ENCODE peak calls at places on chromosomes 13 and 19, in five cellular contexts. One of them, this sample, is unnamed.

GRCh38 chr19:18049390-18049789 is 37.3 kb downstream of the IL12RB1 start:
- DNase-seq in cardiac muscle cell: no peak
- DNase-seq in left lung: peak; percentile 85
- DNase-seq in WERI-Rb-1: no peak
- DNase-seq in IMR-90: peak; percentile 25
- DNase-seq in this sample: no peak

GRCh38 chr13:94711561-94712286 is 621 bp downstream of the SOX21 start:
- DNase-seq in cardiac muscle cell: no peak
- DNase-seq in left lung: peak; percentile 81
- DNase-seq in WERI-Rb-1: peak; percentile 58
- DNase-seq in IMR-90: no peak
- DNase-seq in this sample: no peak

GRCh38 chr19:47225746-47226425 is 5.1 kb downstream of the BBC3 start:
- DNase-seq in cardiac muscle cell: peak; percentile 96
- DNase-seq in left lung: peak; percentile 96
- DNase-seq in WERI-Rb-1: peak; percentile 82
- DNase-seq in IMR-90: peak; percentile 84
- DNase-seq in this sample: peak; percentile 88

GRCh38 chr19:30602661-30603322 is 230.6 kb downstream of the ZNF536 start:
- DNase-seq in cardiac muscle cell: no peak
- DNase-seq in left lung: no peak
- DNase-seq in WERI-Rb-1: peak; percentile 88
- DNase-seq in IMR-90: no peak
- DNase-seq in this sample: no peak

GRCh38 chr19:49272204-49272603 is 52.8 kb downstream of the SLC6A16 start:
- DNase-seq in cardiac muscle cell: no peak
- DNase-seq in left lung: no peak
- DNase-seq in WERI-Rb-1: no peak
- DNase-seq in IMR-90: peak; percentile 57
- DNase-seq in this sample: no peak

GRCh38 chr13:97329331-97329730 is 104.6 kb upstream of the RAP2A start:
- DNase-seq in cardiac muscle cell: no peak
- DNase-seq in left lung: no peak
- DNase-seq in WERI-Rb-1: no peak
- DNase-seq in IMR-90: peak; percentile 44
- DNase-seq in this sample: no peak

GRCh38 chr13:40389081-40389641 is 277.3 kb downstream of the FOXO1 start:
- DNase-seq in cardiac muscle cell: no peak
- DNase-seq in left lung: no peak
- DNase-seq in WERI-Rb-1: no peak
- DNase-seq in IMR-90: no peak
- DNase-seq in this sample: peak; percentile 19

GRCh38 chr19:50567052-50567841 is 988 bp downstream of the LRRC4B start:
- DNase-seq in cardiac muscle cell: no peak
- DNase-seq in left lung: peak; percentile 34
- DNase-seq in WERI-Rb-1: peak; percentile 33
- DNase-seq in IMR-90: no peak
- DNase-seq in this sample: no peak

GRCh38 chr19:10644351-10645007 is 9.7 kb upstream of the ILF3 start:
- DNase-seq in cardiac muscle cell: peak; percentile 89
- DNase-seq in left lung: peak; percentile 95
- DNase-seq in WERI-Rb-1: peak; percentile 96
- DNase-seq in IMR-90: peak; percentile 69
- DNase-seq in this sample: peak; percentile 76

GRCh38 chr19:45767881-45768643 is 990 bp downstream of the SIX5 start:
- DNase-seq in cardiac muscle cell: peak; percentile 74
- DNase-seq in left lung: peak; percentile 89
- DNase-seq in WERI-Rb-1: peak; percentile 70
- DNase-seq in IMR-90: peak; percentile 65
- DNase-seq in this sample: no peak

GRCh38 chr19:29620931-29621351 is 14.9 kb downstream of the POP4 start:
- DNase-seq in cardiac muscle cell: no peak
- DNase-seq in left lung: no peak
- DNase-seq in WERI-Rb-1: no peak
- DNase-seq in IMR-90: no peak
- DNase-seq in this sample: no peak

GRCh38 chr13:36875431-36875830 is 44.6 kb downstream of the SMAD9 start:
- DNase-seq in cardiac muscle cell: no peak
- DNase-seq in left lung: no peak
- DNase-seq in WERI-Rb-1: no peak
- DNase-seq in IMR-90: peak; percentile 19
- DNase-seq in this sample: no peak

GRCh38 chr13:50850445-50850844 is 7.0 kb upstream of the DLEU7 start:
- DNase-seq in cardiac muscle cell: no peak
- DNase-seq in left lung: no peak
- DNase-seq in WERI-Rb-1: no peak
- DNase-seq in IMR-90: no peak
- DNase-seq in this sample: no peak

GRCh38 chr19:56740478-56740877 is 68.9 kb upstream of the ZNF835 start:
- DNase-seq in cardiac muscle cell: no peak
- DNase-seq in left lung: no peak
- DNase-seq in WERI-Rb-1: no peak
- DNase-seq in IMR-90: no peak
- DNase-seq in this sample: no peak

GRCh38 chr13:25574437-25575426 is 203.0 kb downstream of the ATP8A2 start:
- DNase-seq in cardiac muscle cell: peak; percentile 90
- DNase-seq in left lung: no peak
- DNase-seq in WERI-Rb-1: peak; percentile 96
- DNase-seq in IMR-90: peak; percentile 78
- DNase-seq in this sample: peak; percentile 42

GRCh38 chr19:44707794-44708193 is 8.8 kb downstream of the CEACAM16 start:
- DNase-seq in cardiac muscle cell: no peak
- DNase-seq in left lung: no peak
- DNase-seq in WERI-Rb-1: no peak
- DNase-seq in IMR-90: no peak
- DNase-seq in this sample: no peak

GRCh38 chr19:45668342-45668871 is 386 bp downstream of the GIPR start:
- DNase-seq in cardiac muscle cell: no peak
- DNase-seq in left lung: peak; percentile 82
- DNase-seq in WERI-Rb-1: no peak
- DNase-seq in IMR-90: no peak
- DNase-seq in this sample: peak; percentile 15

GRCh38 chr13:66154981-66155380 is 1075.2 kb downstream of the PCDH9 start:
- DNase-seq in cardiac muscle cell: no peak
- DNase-seq in left lung: no peak
- DNase-seq in WERI-Rb-1: no peak
- DNase-seq in IMR-90: peak; percentile 16
- DNase-seq in this sample: no peak

GRCh38 chr19:43318796-43319314 is 34.6 kb upstream of the CD177 start:
- DNase-seq in cardiac muscle cell: no peak
- DNase-seq in left lung: no peak
- DNase-seq in WERI-Rb-1: no peak
- DNase-seq in IMR-90: no peak
- DNase-seq in this sample: no peak

GRCh38 chr19:18245297-18245696 is 19.1 kb upstream of the PDE4C start:
- DNase-seq in cardiac muscle cell: no peak
- DNase-seq in left lung: no peak
- DNase-seq in WERI-Rb-1: no peak
- DNase-seq in IMR-90: no peak
- DNase-seq in this sample: no peak

GRCh38 chr19:46573679-46574522 is 27.2 kb upstream of the CALM3 start:
- DNase-seq in cardiac muscle cell: no peak
- DNase-seq in left lung: no peak
- DNase-seq in WERI-Rb-1: peak; percentile 21
- DNase-seq in IMR-90: no peak
- DNase-seq in this sample: no peak

DNA sequence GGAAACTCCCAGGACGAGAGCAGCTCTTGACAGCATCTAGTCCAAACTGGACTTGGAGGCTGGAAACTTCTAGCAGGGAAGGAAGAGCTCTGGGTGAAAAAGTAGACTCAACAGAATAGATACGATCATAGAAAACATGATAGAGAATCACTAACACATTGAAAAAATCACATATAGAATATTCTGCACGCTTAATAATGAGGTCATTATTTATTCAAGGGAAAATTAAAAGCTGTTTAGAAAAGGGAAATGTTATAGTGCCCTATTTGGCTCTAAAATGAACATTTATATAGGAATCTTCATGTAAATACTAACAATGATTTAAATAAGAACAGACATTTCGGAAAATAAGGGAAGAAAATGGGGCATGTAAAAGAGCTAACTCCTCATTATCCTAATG is 15.1 kb downstream of the KL start:
- DNase-seq in cardiac muscle cell: no peak
- DNase-seq in left lung: no peak
- DNase-seq in WERI-Rb-1: no peak
- DNase-seq in IMR-90: no peak
- DNase-seq in this sample: no peak
- H3K27ac ChIP-seq in cardiac muscle cell: no peak overlapping the region
- H3K27ac ChIP-seq in left lung: no peak overlapping the region
- H3K27ac ChIP-seq in WERI-Rb-1: no peak overlapping the region
- H3K27ac ChIP-seq in IMR-90: no peak overlapping the region
- H3K27ac ChIP-seq in this sample: no peak overlapping the region

GRCh38 chr19:1756705-1757445 is 3.6 kb downstream of the ONECUT3 start:
- DNase-seq in cardiac muscle cell: no peak
- DNase-seq in left lung: peak; percentile 34
- DNase-seq in WERI-Rb-1: no peak
- DNase-seq in IMR-90: no peak
- DNase-seq in this sample: no peak
- H3K27me3 ChIP-seq in cardiac muscle cell: peaks cover 98% of the 10 kb centered on the region
- H3K27me3 ChIP-seq in left lung: peaks cover 88% of the 10 kb centered on the region
- H3K27me3 ChIP-seq in WERI-Rb-1: peaks cover 86% of the 10 kb centered on the region
- H3K27me3 ChIP-seq in IMR-90: peaks cover 84% of the 10 kb centered on the region
- H3K27me3 ChIP-seq in this sample: peaks cover 77% of the 10 kb centered on the region

DNA sequence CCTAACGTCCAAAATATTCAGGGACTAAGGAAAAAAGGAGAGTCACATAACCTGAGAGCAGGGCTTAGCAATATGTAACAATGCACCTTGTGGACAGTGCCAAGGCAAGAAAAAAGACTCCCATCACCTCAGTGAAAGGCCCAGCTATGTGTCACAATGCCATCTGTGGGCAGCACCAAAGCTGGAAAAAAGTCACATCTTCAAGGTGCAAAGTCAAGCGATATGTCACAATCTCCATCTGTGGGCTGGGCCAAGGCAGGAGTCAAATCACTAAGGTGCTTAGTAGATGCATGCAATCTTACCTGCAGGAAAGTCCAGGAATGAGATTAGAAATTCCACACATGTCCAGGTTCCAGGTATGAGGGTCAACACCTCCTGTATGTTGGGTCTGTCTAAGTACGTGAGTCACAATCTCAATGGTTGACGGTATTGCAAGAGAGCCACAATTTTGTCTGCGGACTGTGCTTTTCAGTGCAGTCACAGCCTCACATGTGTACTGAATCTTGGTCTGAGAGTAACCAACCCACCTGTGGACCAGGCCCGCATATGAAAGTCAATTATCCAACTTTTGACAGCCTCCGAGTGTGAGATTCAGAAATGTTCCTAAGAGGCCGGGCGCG is 14.8 kb upstream of the ZNF43 start:
- DNase-seq in cardiac muscle cell: no peak
- DNase-seq in left lung: no peak
- DNase-seq in WERI-Rb-1: no peak
- DNase-seq in IMR-90: no peak
- DNase-seq in this sample: no peak
- H3K4me3 ChIP-seq in cardiac muscle cell: peak overlapping the region; percentile 96
- H3K4me3 ChIP-seq in left lung: peak overlapping the region; percentile 75
- H3K4me3 ChIP-seq in WERI-Rb-1: peak overlapping the region; percentile 71
- H3K4me3 ChIP-seq in IMR-90: peak overlapping the region; percentile 96
- H3K4me3 ChIP-seq in this sample: peak overlapping the region; percentile 97

DNA sequence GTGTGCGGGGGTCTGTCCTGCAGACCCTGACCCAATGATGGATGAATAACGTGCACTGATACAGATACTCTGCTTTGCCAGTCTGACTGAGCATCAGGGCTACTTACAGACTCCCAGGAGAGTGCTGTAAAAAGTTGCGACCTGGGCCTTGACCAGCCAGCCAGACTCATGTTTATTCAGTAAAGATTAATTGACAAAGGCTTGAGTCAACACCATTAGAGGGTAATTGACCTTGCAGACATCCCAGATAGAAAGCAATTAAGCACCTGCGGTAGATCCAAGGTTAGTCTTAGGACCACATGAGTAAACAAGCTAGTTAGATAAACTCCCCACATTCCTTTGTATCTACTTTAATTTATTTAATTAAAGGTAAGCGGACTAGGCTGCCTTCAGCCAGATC is 10.4 kb downstream of the NUDT19 start:
- DNase-seq in cardiac muscle cell: no peak
- DNase-seq in left lung: no peak
- DNase-seq in WERI-Rb-1: no peak
- DNase-seq in IMR-90: no peak
- DNase-seq in this sample: no peak
- H3K27ac ChIP-seq in cardiac muscle cell: no peak overlapping the region
- H3K27ac ChIP-seq in left lung: no peak overlapping the region
- H3K27ac ChIP-seq in WERI-Rb-1: no peak overlapping the region
- H3K27ac ChIP-seq in IMR-90: no peak overlapping the region
- H3K27ac ChIP-seq in this sample: no peak overlapping the region

This sample was measured in effector memory CD4-positive, alpha-beta T cell.